ENCODE peak calls at places on chromosomes 4 and X, in five cellular contexts. B is NCI-H2081, A is EL, X is chondrocyte, S is ELF-1. U is an unnamed sample.

GRCh38 chrX:103376118-103376978 is at the start of gene BEX3:
- DNase-seq in X (no peak), B (peak), A (peak), S (peak), U (peak)

GRCh38 chr4:15182600-15183222 is 180.4 kb downstream of the CPEB2 start:
- DNase-seq in B (no peak), A (peak), X (no peak), S (no peak), U (peak)

GRCh38 chr4:23921993-23922392 is 32.1 kb upstream of the PPARGC1A start:
- DNase-seq in B (no peak), S (no peak), A (no peak), X (no peak), U (no peak)

GRCh38 chr4:94995684-94996394 is 238.1 kb downstream of the BMPR1B start:
- DNase-seq in S (peak), B (peak), A (no peak), X (no peak), U (peak)

GRCh38 chr4:54359919-54360650 is 131.0 kb downstream of the PDGFRA start:
- DNase-seq in X (no peak), S (no peak), B (peak), A (no peak), U (no peak)

GRCh38 chrX:130245441-130245840 is 23.3 kb downstream of the ZNF280C start:
- DNase-seq in X (no peak), S (no peak), B (no peak), A (peak), U (no peak)

GRCh38 chr4:128757712-128758111 is 51.8 kb upstream of the JADE1 start:
- DNase-seq in S (peak), B (no peak), A (peak), X (no peak), U (no peak)

GRCh38 chrX:54178100-54178940 is 4.7 kb downstream of the FAM120C start:
- DNase-seq in B (no peak), X (no peak), A (peak), S (no peak), U (peak)

GRCh38 chr4:139556071-139556734 is at the start of gene SETD7:
- DNase-seq in B (peak), X (peak), A (peak), S (peak), U (peak)

GRCh38 chr4:23889814-23890269 is at the start of gene PPARGC1A:
- DNase-seq in X (no peak), A (peak), S (peak), B (peak), U (peak)